ENCODE peak calls at places on chromosomes 4 and X, in seven cellular contexts. B, E, H, L, C, F and S are unnamed samples.

GRCh38 chr4:121829511-121829910 is 5.8 kb upstream of the CCNA2 start:
- DNase-seq in L (no peak), F (peak; percentile 11), E (no peak), C (no peak), B (no peak), H (no peak), S (no peak)

GRCh38 chr4:188400456-188400855 is 261.2 kb downstream of the TRIML1 start:
- DNase-seq in H (no peak), L (no peak), C (no peak), E (no peak), F (peak; percentile 14), B (no peak), S (no peak)

GRCh38 chr4:85250852-85251251 is 224.1 kb upstream of the ARHGAP24 start:
- DNase-seq in L (no peak), B (no peak), H (no peak), C (no peak), E (no peak), F (no peak), S (no peak)

GRCh38 chrX:54494970-54495813 is 842 bp downstream of the FGD1 start:
- DNase-seq in E (no peak), C (no peak), L (no peak), H (peak; percentile 46), F (peak; percentile 61), B (no peak), S (no peak)

GRCh38 chr4:120293341-120293740 is 226.7 kb upstream of the MAD2L1 start:
- DNase-seq in H (no peak), E (no peak), F (no peak), C (no peak), L (no peak), B (peak; percentile 45), S (no peak)

GRCh38 chr4:163063891-163064290 is 102.8 kb downstream of the NAF1 start:
- DNase-seq in B (peak; percentile 70), L (no peak), E (no peak), H (no peak), F (no peak), C (no peak), S (no peak)

GRCh38 chrX:24148535-24149345 is 789 bp upstream of the ZFX start:
- DNase-seq in E (no peak), B (no peak), L (no peak), C (no peak), F (peak; percentile 72), H (peak; percentile 41), S (no peak)

GRCh38 chr4:2339458-2340271 is 77.8 kb upstream of the MXD4 start:
- DNase-seq in E (no peak), B (peak; percentile 3), H (no peak), L (no peak), C (peak; percentile 6), F (no peak), S (no peak)

GRCh38 chrX:151920101-151920500 is 7.4 kb downstream of the MAGEA4 start:
- DNase-seq in B (no peak), L (no peak), E (no peak), F (no peak), H (no peak), C (no peak), S (no peak)

GRCh38 chrX:10397349-10397748 is 223.0 kb downstream of the MID1 start:
- DNase-seq in H (no peak), E (no peak), L (peak; percentile 11), F (no peak), C (no peak), B (no peak), S (no peak)

GRCh38 chr4:53055274-53055673 is 193.2 kb downstream of the RASL11B start:
- DNase-seq in F (peak; percentile 61), H (no peak), E (no peak), B (peak; percentile 88), C (no peak), L (no peak), S (no peak)

GRCh38 chr4:4781936-4782754 is 77.3 kb upstream of the MSX1 start:
- DNase-seq in F (peak; percentile 80), E (no peak), B (no peak), H (no peak), C (no peak), L (no peak), S (no peak)